ENCODE peak calls at places on chromosome 11, in eight cellular contexts. A is iPS DF 6.9; B is upper lobe of left lung; Q is CD4-positive, alpha-beta memory T cell; L is cardiac muscle cell; S is stomach; F is aorta; J is right lobe of liver. I is an unnamed sample.

GRCh38 chr11:86314636-86315035 is 12.6 kb downstream of the HIKESHI start:
- DNase-seq in J (no peak), S (no peak), B (no peak), F (no peak), A (no peak), L (no peak), Q (no peak), I (no peak)

GRCh38 chr11:34261820-34262219 is 96.0 kb downstream of the ABTB2 start:
- DNase-seq in L (no peak), Q (no peak), S (no peak), B (no peak), F (no peak), A (no peak), J (no peak), I (no peak)

GRCh38 chr11:109374441-109374840 is 47.5 kb upstream of the C11orf87 start:
- DNase-seq in Q (no peak), F (no peak), L (no peak), B (no peak), J (no peak), S (no peak), A (no peak), I (no peak)

GRCh38 chr11:107457205-107457557 is 444 bp downstream of the CWF19L2 start:
- DNase-seq in L (peak; percentile 18), B (no peak), A (no peak), Q (peak; percentile 5), S (no peak), F (no peak), J (no peak), I (no peak)

GRCh38 chr11:113725411-113725810 is 19.3 kb upstream of the TMPRSS5 start:
- DNase-seq in F (no peak), L (no peak), Q (no peak), B (no peak), S (no peak), J (no peak), A (no peak), I (no peak)

GRCh38 chr11:122723106-122723505 is 67.6 kb downstream of the UBASH3B start:
- DNase-seq in F (no peak), B (no peak), Q (no peak), L (no peak), J (no peak), S (no peak), A (no peak), I (no peak)

GRCh38 chr11:10650630-10651029 is 42.9 kb downstream of the IRAG1 start:
- DNase-seq in J (no peak), F (no peak), Q (no peak), A (no peak), B (no peak), S (no peak), L (no peak), I (no peak)

GRCh38 chr11:81005595-81005994 is 1564.8 kb upstream of the TENM4 start:
- DNase-seq in F (no peak), A (no peak), Q (no peak), S (no peak), B (no peak), L (no peak), J (no peak), I (no peak)

GRCh38 chr11:87926250-87926970 is 248.8 kb downstream of the RAB38 start:
- DNase-seq in L (no peak), S (no peak), Q (no peak), B (no peak), F (no peak), A (no peak), J (no peak), I (no peak)

GRCh38 chr11:2797181-2797711 is 88.3 kb downstream of the CDKN1C start:
- DNase-seq in A (no peak), S (peak; percentile 19), L (no peak), B (peak; percentile 58), J (peak; percentile 43), F (peak; percentile 39), Q (no peak), I (peak; percentile 5)

GRCh38 chr11:10728779-10729472 is 22.1 kb upstream of the CTR9 start:
- DNase-seq in B (peak; percentile 39), F (no peak), J (no peak), L (peak; percentile 70), Q (no peak), A (peak; percentile 67), S (no peak), I (no peak)

GRCh38 chr11:1287928-1288327 is 21.5 kb downstream of the TOLLIP start:
- DNase-seq in B (peak; percentile 37), L (no peak), F (no peak), A (no peak), S (no peak), J (no peak), Q (no peak), I (peak; percentile 28)

GRCh38 chr11:45062115-45062514 is 84.3 kb upstream of the PRDM11 start:
- DNase-seq in L (no peak), J (no peak), Q (no peak), S (no peak), A (no peak), F (no peak), B (no peak), I (no peak)

GRCh38 chr11:119566299-119566698 is 143.3 kb upstream of the THY1 start:
- DNase-seq in B (no peak), F (no peak), S (peak; percentile 50), L (no peak), A (no peak), J (no peak), Q (no peak), I (no peak)

DNA sequence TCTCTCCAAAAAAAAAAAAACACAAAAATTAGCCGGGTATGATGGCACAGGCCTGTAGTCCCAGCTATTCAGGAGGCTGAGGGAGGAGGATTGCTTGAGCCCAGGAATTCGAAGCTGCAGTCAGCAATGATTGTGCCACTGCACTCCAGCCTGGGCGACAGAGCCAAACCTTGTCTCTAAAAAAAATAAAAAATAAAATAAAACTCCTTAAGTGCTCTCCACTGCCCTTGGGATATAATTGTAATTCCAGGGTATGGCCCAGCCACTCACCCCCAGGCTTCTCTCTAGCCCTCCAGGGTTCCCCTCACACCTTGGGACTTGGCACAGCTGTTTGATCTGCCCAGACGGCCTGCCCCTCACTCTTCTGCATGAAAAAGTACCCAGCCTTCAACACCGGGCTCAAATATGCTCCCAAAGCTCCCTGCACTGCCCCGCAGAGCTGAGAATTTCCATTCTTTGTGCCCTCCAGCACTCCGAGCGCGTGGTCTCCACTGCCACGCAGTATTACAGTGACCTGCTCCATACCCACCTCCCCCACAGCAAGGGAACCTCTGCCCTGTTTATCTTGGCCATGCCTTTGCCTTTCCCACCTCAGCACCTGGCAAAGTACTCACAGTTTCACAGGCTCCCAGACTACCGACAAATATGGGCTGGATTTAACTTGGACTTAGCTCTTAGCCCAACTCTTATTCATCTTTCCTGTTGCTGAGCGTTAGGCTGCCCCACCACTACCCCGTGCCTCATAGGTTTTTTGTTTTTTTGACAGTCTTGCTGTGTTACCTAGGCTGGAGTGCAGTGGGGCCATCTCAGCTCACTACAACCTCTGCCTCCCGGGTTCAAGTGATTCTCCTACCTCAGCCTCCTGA is 7.6 kb upstream of the FTH1 start:
- DNase-seq in L (no peak), F (peak; percentile 65), J (peak; percentile 92), B (no peak), Q (no peak), A (no peak), S (peak; percentile 80), I (no peak)
- H3K4me1 ChIP-seq in L (peaks cover 21% of the 10 kb centered on the region), F (peaks cover 5% of the 10 kb centered on the region), J (peaks cover 6% of the 10 kb centered on the region), B (peaks cover 90% of the 10 kb centered on the region), Q (peaks cover 12% of the 10 kb centered on the region), A (peaks cover 11% of the 10 kb centered on the region), S (peaks cover 93% of the 10 kb centered on the region), I (peaks cover 53% of the 10 kb centered on the region)

GRCh38 chr11:68043349-68044144 is 4.7 kb downstream of the TCIRG1 start:
- DNase-seq in J (no peak), L (no peak), S (no peak), A (no peak), F (no peak), B (peak; percentile 77), Q (no peak), I (peak; percentile 63)

GRCh38 chr11:68043029-68043348 is 4.2 kb downstream of the TCIRG1 start:
- DNase-seq in Q (no peak), J (no peak), B (no peak), A (no peak), F (no peak), S (no peak), L (no peak), I (no peak)

GRCh38 chr11:68041617-68042218 is 2.9 kb downstream of the TCIRG1 start:
- DNase-seq in Q (no peak), J (peak; percentile 46), A (no peak), L (no peak), S (no peak), B (no peak), F (no peak), I (no peak)

GRCh38 chr11:68040957-68041591 is 2.2 kb downstream of the TCIRG1 start:
- DNase-seq in F (no peak), B (peak; percentile 66), S (no peak), A (no peak), L (no peak), Q (no peak), J (peak; percentile 51), I (peak; percentile 49)

DNA sequence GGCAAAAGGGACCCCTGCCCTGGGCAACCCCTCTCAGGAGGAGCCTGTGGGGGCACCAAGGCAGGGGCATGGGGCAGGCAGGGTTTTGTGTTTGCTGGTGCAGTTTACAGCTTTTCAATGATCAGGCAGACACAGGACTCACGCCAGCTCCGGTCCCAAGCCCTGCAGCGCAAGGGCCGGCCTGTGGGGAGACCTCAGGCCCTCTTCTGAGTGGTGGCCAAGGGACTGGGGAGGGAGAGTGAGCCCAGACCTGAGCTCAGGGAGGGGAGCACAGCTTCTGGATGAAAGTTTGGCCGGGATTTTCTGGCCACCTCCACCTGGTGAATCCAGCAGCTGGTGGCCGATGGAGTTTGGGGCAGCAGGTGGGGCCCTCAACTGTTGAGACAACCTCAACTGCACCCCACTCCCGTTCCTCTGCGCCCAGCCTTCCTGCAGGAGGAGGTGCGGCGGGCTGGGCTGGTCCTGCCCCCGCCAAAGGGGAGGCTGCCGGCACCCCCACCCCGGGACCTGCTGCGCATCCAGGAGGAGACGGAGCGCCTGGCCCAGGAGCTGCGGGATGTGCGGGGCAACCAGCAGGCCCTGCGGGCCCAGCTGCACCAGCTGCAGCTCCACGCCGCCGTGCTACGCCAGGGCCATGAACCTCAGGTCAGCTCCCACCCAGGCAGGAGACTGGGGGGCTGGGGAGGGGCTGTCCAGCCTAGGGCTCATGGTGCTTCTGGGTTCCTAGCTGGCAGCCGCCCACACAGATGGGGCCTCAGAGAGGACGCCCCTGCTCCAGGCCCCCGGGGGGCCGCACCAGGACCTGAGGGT is 3.6 kb downstream of the TCIRG1 start:
- DNase-seq in J (peak; percentile 43), A (no peak), S (no peak), F (no peak), B (peak; percentile 82), L (no peak), Q (no peak), I (peak; percentile 55)
- H3K27ac ChIP-seq in J (no peak overlapping the region), A (no peak overlapping the region), S (peak overlapping the region; percentile 93), F (no peak overlapping the region), B (peak overlapping the region; percentile 15), L (peak overlapping the region; percentile 57), Q (no peak overlapping the region), I (no peak overlapping the region)

GRCh38 chr11:13012037-13012693 is 3.0 kb downstream of the RASSF10 start:
- DNase-seq in B (no peak), F (no peak), Q (no peak), S (peak; percentile 75), J (no peak), A (no peak), L (peak; percentile 91), I (no peak)
- H3K4me3 ChIP-seq in B (peak overlapping the region; percentile 3), F (no peak overlapping the region), Q (no peak overlapping the region), S (no peak overlapping the region), J (no peak overlapping the region), A (no peak overlapping the region), L (peak overlapping the region; percentile 25), I (peak overlapping the region; percentile 32)

GRCh38 chr11:64057890-64058289 is 22.2 kb downstream of the FLRT1 start:
- DNase-seq in A (no peak), Q (no peak), L (no peak), J (no peak), B (no peak), F (no peak), S (no peak), I (no peak)
- H3K4me1 ChIP-seq in A (peaks cover 9% of the 10 kb centered on the region), Q (peaks cover 11% of the 10 kb centered on the region), L (peaks cover 6% of the 10 kb centered on the region), J (no peaks in the 10 kb centered on the region), B (peaks cover 6% of the 10 kb centered on the region), F (no peaks in the 10 kb centered on the region), S (peaks cover 19% of the 10 kb centered on the region), I (peaks cover 25% of the 10 kb centered on the region)

I was measured in psoas muscle.